ENCODE peak calls at places on chromosome 13, in seven cellular contexts. One of them, this sample, is unnamed. For H3K4me1, the result is how much of the 10 kb centered on the place peaks cover.

GRCh38 chr13:30616927-30617314 is 799 bp upstream of the USPL1 start:
- DNase-seq in colonic mucosa: peak
- DNase-seq in IMR-90: peak
- DNase-seq in pancreas: no peak
- DNase-seq in uterus: peak
- DNase-seq in neural progenitor cell: peak
- DNase-seq in tibial artery: peak
- DNase-seq in this sample: peak

GRCh38 chr13:20288561-20288960 is 56.4 kb upstream of the GJB6 start:
- DNase-seq in colonic mucosa: no peak
- DNase-seq in IMR-90: no peak
- DNase-seq in pancreas: no peak
- DNase-seq in uterus: no peak
- DNase-seq in neural progenitor cell: no peak
- DNase-seq in tibial artery: no peak
- DNase-seq in this sample: no peak

GRCh38 chr13:49733181-49733951 is 42.1 kb upstream of the EBPL start:
- DNase-seq in colonic mucosa: no peak
- DNase-seq in IMR-90: peak
- DNase-seq in pancreas: no peak
- DNase-seq in uterus: no peak
- DNase-seq in neural progenitor cell: no peak
- DNase-seq in tibial artery: no peak
- DNase-seq in this sample: no peak

GRCh38 chr13:42260885-42261654 is 10.9 kb upstream of the AKAP11 start:
- DNase-seq in colonic mucosa: no peak
- DNase-seq in IMR-90: no peak
- DNase-seq in pancreas: no peak
- DNase-seq in uterus: no peak
- DNase-seq in neural progenitor cell: no peak
- DNase-seq in tibial artery: no peak
- DNase-seq in this sample: no peak

GRCh38 chr13:46541210-46541609 is 11.8 kb upstream of the LRCH1 start:
- DNase-seq in colonic mucosa: no peak
- DNase-seq in IMR-90: no peak
- DNase-seq in pancreas: no peak
- DNase-seq in uterus: no peak
- DNase-seq in neural progenitor cell: no peak
- DNase-seq in tibial artery: no peak
- DNase-seq in this sample: no peak

GRCh38 chr13:90020536-90020935 is 1327.0 kb upstream of the MIR17HG start:
- DNase-seq in colonic mucosa: no peak
- DNase-seq in IMR-90: no peak
- DNase-seq in pancreas: no peak
- DNase-seq in uterus: no peak
- DNase-seq in neural progenitor cell: no peak
- DNase-seq in tibial artery: no peak
- DNase-seq in this sample: no peak

GRCh38 chr13:60838581-60838980 is 441.6 kb downstream of the TDRD3 start:
- DNase-seq in colonic mucosa: no peak
- DNase-seq in IMR-90: no peak
- DNase-seq in pancreas: no peak
- DNase-seq in uterus: no peak
- DNase-seq in neural progenitor cell: no peak
- DNase-seq in tibial artery: no peak
- DNase-seq in this sample: no peak

GRCh38 chr13:73908809-73909208 is 225.4 kb downstream of the KLF12 start:
- DNase-seq in colonic mucosa: no peak
- DNase-seq in IMR-90: no peak
- DNase-seq in pancreas: no peak
- DNase-seq in uterus: no peak
- DNase-seq in neural progenitor cell: no peak
- DNase-seq in tibial artery: no peak
- DNase-seq in this sample: no peak

GRCh38 chr13:85864963-85865530 is 65.8 kb upstream of the SLITRK6 start:
- DNase-seq in colonic mucosa: no peak
- DNase-seq in IMR-90: peak
- DNase-seq in pancreas: no peak
- DNase-seq in uterus: no peak
- DNase-seq in neural progenitor cell: peak
- DNase-seq in tibial artery: no peak
- DNase-seq in this sample: no peak

GRCh38 chr13:20171364-20171763 is 10.5 kb upstream of the GJA3 start:
- DNase-seq in colonic mucosa: no peak
- DNase-seq in IMR-90: no peak
- DNase-seq in pancreas: no peak
- DNase-seq in uterus: no peak
- DNase-seq in neural progenitor cell: peak
- DNase-seq in tibial artery: no peak
- DNase-seq in this sample: no peak

GRCh38 chr13:46896346-46897138 is at the start of gene HTR2A:
- DNase-seq in colonic mucosa: no peak
- DNase-seq in IMR-90: peak
- DNase-seq in pancreas: peak
- DNase-seq in uterus: peak
- DNase-seq in neural progenitor cell: peak
- DNase-seq in tibial artery: no peak
- DNase-seq in this sample: peak

GRCh38 chr13:95462801-95463200 is 89.7 kb upstream of the CLDN10 start:
- DNase-seq in colonic mucosa: no peak
- DNase-seq in IMR-90: no peak
- DNase-seq in pancreas: no peak
- DNase-seq in uterus: no peak
- DNase-seq in neural progenitor cell: peak
- DNase-seq in tibial artery: no peak
- DNase-seq in this sample: no peak

GRCh38 chr13:45451282-45451681 is 13.5 kb upstream of the COG3 start:
- DNase-seq in colonic mucosa: no peak
- DNase-seq in IMR-90: no peak
- DNase-seq in pancreas: no peak
- DNase-seq in uterus: no peak
- DNase-seq in neural progenitor cell: no peak
- DNase-seq in tibial artery: no peak
- DNase-seq in this sample: no peak

GRCh38 chr13:59643906-59644626 is 519.7 kb downstream of the DIAPH3 start:
- DNase-seq in colonic mucosa: no peak
- DNase-seq in IMR-90: no peak
- DNase-seq in pancreas: no peak
- DNase-seq in uterus: no peak
- DNase-seq in neural progenitor cell: no peak
- DNase-seq in tibial artery: no peak
- DNase-seq in this sample: no peak

GRCh38 chr13:33494596-33495214 is 209.2 kb upstream of the STARD13 start:
- DNase-seq in colonic mucosa: no peak
- DNase-seq in IMR-90: peak
- DNase-seq in pancreas: no peak
- DNase-seq in uterus: no peak
- DNase-seq in neural progenitor cell: no peak
- DNase-seq in tibial artery: no peak
- DNase-seq in this sample: no peak

GRCh38 chr13:42022796-42023493 is 25.5 kb upstream of the DGKH start:
- DNase-seq in colonic mucosa: no peak
- DNase-seq in IMR-90: no peak
- DNase-seq in pancreas: no peak
- DNase-seq in uterus: no peak
- DNase-seq in neural progenitor cell: peak
- DNase-seq in tibial artery: no peak
- DNase-seq in this sample: no peak

GRCh38 chr13:87259479-87260083 is 411.6 kb upstream of the SLITRK5 start:
- DNase-seq in colonic mucosa: no peak
- DNase-seq in IMR-90: no peak
- DNase-seq in pancreas: no peak
- DNase-seq in uterus: no peak
- DNase-seq in neural progenitor cell: peak
- DNase-seq in tibial artery: no peak
- DNase-seq in this sample: no peak

GRCh38 chr13:45336025-45336800 is 4.8 kb downstream of the TPT1 start:
- DNase-seq in colonic mucosa: no peak
- DNase-seq in IMR-90: no peak
- DNase-seq in pancreas: no peak
- DNase-seq in uterus: no peak
- DNase-seq in neural progenitor cell: no peak
- DNase-seq in tibial artery: no peak
- DNase-seq in this sample: no peak

GRCh38 chr13:106500450-106500849 is 35.0 kb downstream of the EFNB2 start:
- DNase-seq in colonic mucosa: no peak
- DNase-seq in IMR-90: no peak
- DNase-seq in pancreas: no peak
- DNase-seq in uterus: no peak
- DNase-seq in neural progenitor cell: no peak
- DNase-seq in tibial artery: no peak
- DNase-seq in this sample: no peak

GRCh38 chr13:35617420-35617819 is 140.9 kb upstream of the MAB21L1 start:
- DNase-seq in colonic mucosa: no peak
- DNase-seq in IMR-90: no peak
- DNase-seq in pancreas: no peak
- DNase-seq in uterus: no peak
- DNase-seq in neural progenitor cell: no peak
- DNase-seq in tibial artery: no peak
- DNase-seq in this sample: no peak

GRCh38 chr13:35618565-35619083 is 142.1 kb upstream of the MAB21L1 start:
- DNase-seq in colonic mucosa: no peak
- DNase-seq in IMR-90: no peak
- DNase-seq in pancreas: no peak
- DNase-seq in uterus: no peak
- DNase-seq in neural progenitor cell: no peak
- DNase-seq in tibial artery: no peak
- DNase-seq in this sample: no peak

DNA sequence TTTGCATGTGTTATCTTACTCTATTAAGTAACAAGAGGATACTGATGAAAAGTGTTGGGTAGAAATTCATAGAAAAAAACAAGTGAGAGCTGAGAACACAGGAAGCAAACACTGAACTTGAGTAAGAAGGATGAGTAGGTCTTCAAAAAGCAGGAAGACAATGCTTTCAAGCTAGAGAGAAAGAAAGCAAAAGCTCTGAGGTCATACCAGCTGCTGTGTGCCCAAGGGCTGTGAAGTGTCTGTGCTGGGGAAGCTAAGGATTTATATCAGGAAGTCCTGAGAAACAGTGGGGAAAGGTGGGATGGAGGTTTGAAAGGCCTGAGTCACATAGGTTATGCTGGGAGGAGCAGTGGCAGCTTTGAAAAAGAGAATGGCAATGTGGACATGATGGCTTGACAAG is 145.5 kb upstream of the MAB21L1 start:
- DNase-seq in colonic mucosa: no peak
- DNase-seq in IMR-90: peak
- DNase-seq in pancreas: no peak
- DNase-seq in uterus: no peak
- DNase-seq in neural progenitor cell: no peak
- DNase-seq in tibial artery: no peak
- DNase-seq in this sample: no peak
- H3K4me1 ChIP-seq in colonic mucosa: under half
- H3K4me1 ChIP-seq in IMR-90: under half
- H3K4me1 ChIP-seq in pancreas: under half
- H3K4me1 ChIP-seq in uterus: under half
- H3K4me1 ChIP-seq in neural progenitor cell: under half
- H3K4me1 ChIP-seq in tibial artery: under half
- H3K4me1 ChIP-seq in this sample: under half

GRCh38 chr13:99722419-99722818 is 221.1 kb downstream of the TM9SF2 start:
- DNase-seq in colonic mucosa: no peak
- DNase-seq in IMR-90: no peak
- DNase-seq in pancreas: no peak
- DNase-seq in uterus: no peak
- DNase-seq in neural progenitor cell: no peak
- DNase-seq in tibial artery: no peak
- DNase-seq in this sample: no peak
- H3K4me1 ChIP-seq in colonic mucosa: under half
- H3K4me1 ChIP-seq in IMR-90: under half
- H3K4me1 ChIP-seq in pancreas: under half
- H3K4me1 ChIP-seq in uterus: under half
- H3K4me1 ChIP-seq in neural progenitor cell: half or more
- H3K4me1 ChIP-seq in tibial artery: under half
- H3K4me1 ChIP-seq in this sample: under half

GRCh38 chr13:97231118-97231831 is 9.1 kb downstream of the MBNL2 start:
- DNase-seq in colonic mucosa: no peak
- DNase-seq in IMR-90: no peak
- DNase-seq in pancreas: no peak
- DNase-seq in uterus: no peak
- DNase-seq in neural progenitor cell: no peak
- DNase-seq in tibial artery: no peak
- DNase-seq in this sample: no peak

GRCh38 chr13:97231832-97232201 is 9.7 kb downstream of the MBNL2 start:
- DNase-seq in colonic mucosa: no peak
- DNase-seq in IMR-90: peak
- DNase-seq in pancreas: no peak
- DNase-seq in uterus: no peak
- DNase-seq in neural progenitor cell: no peak
- DNase-seq in tibial artery: no peak
- DNase-seq in this sample: no peak

GRCh38 chr13:97229699-97230098 is 7.6 kb downstream of the MBNL2 start:
- DNase-seq in colonic mucosa: no peak
- DNase-seq in IMR-90: no peak
- DNase-seq in pancreas: no peak
- DNase-seq in uterus: no peak
- DNase-seq in neural progenitor cell: no peak
- DNase-seq in tibial artery: no peak
- DNase-seq in this sample: no peak

GRCh38 chr13:97226788-97227627 is 4.9 kb downstream of the MBNL2 start:
- DNase-seq in colonic mucosa: peak
- DNase-seq in IMR-90: no peak
- DNase-seq in pancreas: no peak
- DNase-seq in uterus: no peak
- DNase-seq in neural progenitor cell: no peak
- DNase-seq in tibial artery: no peak
- DNase-seq in this sample: no peak

DNA sequence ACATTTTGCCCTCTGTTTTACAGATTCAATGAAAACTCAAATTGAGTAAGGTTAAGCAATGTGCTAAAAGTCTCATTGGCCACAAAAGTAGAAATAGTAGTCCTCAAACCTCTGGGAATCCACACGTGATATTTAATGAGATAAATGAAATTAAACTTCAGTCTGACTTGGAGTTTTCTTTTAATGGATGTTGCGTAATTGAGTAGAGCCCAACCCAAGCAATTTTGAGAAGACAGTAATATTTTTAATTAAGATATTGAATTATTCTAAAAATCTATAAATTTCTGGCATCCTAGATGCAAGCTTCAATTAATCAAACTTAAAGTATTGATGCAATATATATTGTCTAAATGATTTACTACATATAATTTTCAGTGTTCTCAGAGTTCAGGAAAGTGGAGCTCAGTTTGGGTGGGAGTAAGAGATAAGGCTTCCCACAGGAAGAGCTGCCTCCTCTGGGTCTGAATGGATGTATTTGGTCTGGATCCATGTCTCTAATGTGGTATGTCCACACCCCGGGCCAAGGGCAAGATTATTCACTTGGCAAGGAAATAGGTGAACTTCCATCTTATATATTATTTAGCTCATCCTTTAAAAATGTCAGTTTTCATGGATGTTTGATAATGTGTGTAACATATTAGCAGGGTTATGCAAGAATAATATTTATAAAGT is 6.9 kb downstream of the MBNL2 start:
- DNase-seq in colonic mucosa: no peak
- DNase-seq in IMR-90: peak
- DNase-seq in pancreas: no peak
- DNase-seq in uterus: no peak
- DNase-seq in neural progenitor cell: no peak
- DNase-seq in tibial artery: no peak
- DNase-seq in this sample: no peak
- H3K4me1 ChIP-seq in colonic mucosa: under half
- H3K4me1 ChIP-seq in IMR-90: under half
- H3K4me1 ChIP-seq in pancreas: under half
- H3K4me1 ChIP-seq in uterus: under half
- H3K4me1 ChIP-seq in neural progenitor cell: under half
- H3K4me1 ChIP-seq in tibial artery: half or more
- H3K4me1 ChIP-seq in this sample: half or more

GRCh38 chr13:27274631-27275030 is 4.0 kb downstream of the RASL11A start:
- DNase-seq in colonic mucosa: no peak
- DNase-seq in IMR-90: no peak
- DNase-seq in pancreas: no peak
- DNase-seq in uterus: no peak
- DNase-seq in neural progenitor cell: no peak
- DNase-seq in tibial artery: no peak
- DNase-seq in this sample: no peak
- H3K4me1 ChIP-seq in colonic mucosa: under half
- H3K4me1 ChIP-seq in IMR-90: under half
- H3K4me1 ChIP-seq in pancreas: under half
- H3K4me1 ChIP-seq in uterus: under half
- H3K4me1 ChIP-seq in neural progenitor cell: under half
- H3K4me1 ChIP-seq in tibial artery: under half
- H3K4me1 ChIP-seq in this sample: under half